ENCODE peak calls at places on chromosomes 4 and X, in four cellular contexts. L is activated T-helper 1 cell treated with Interleukin-2 at 50 U/mL for 16 hours; O is lower lobe of right lung; N is central memory CD8-positive, alpha-beta T cell. M is an unnamed sample.

GRCh38 chrX:115650916-115651315 is 89.9 kb downstream of the PLS3 start:
- DNase-seq in L (no peak), O (no peak), N (no peak), M (peak)

GRCh38 chr4:7565483-7565882 is 130.8 kb upstream of the PSAPL1 start:
- DNase-seq in L (no peak), O (no peak), N (no peak), M (no peak)

GRCh38 chr4:183404016-183404415 is 40.4 kb upstream of the CDKN2AIP start:
- DNase-seq in L (no peak), O (no peak), N (no peak), M (no peak)

GRCh38 chrX:8607326-8607725 is 124.6 kb downstream of the ANOS1 start:
- DNase-seq in L (no peak), O (no peak), N (no peak), M (no peak)

GRCh38 chr4:108937066-108937465 is 174.2 kb upstream of the ETNPPL start:
- DNase-seq in L (no peak), O (no peak), N (no peak), M (no peak)

GRCh38 chr4:90857081-90857820 is 730.1 kb downstream of the CCSER1 start:
- DNase-seq in L (no peak), O (no peak), N (no peak), M (no peak)

GRCh38 chr4:77148081-77148480 is 8.9 kb upstream of the CCNG2 start:
- DNase-seq in L (no peak), O (no peak), N (no peak), M (no peak)

GRCh38 chr4:153634737-153635353 is 49.2 kb upstream of the TLR2 start:
- DNase-seq in L (no peak), O (no peak), N (no peak), M (no peak)

GRCh38 chr4:140857111-140857510 is 100.9 kb upstream of the TBC1D9 start:
- DNase-seq in L (no peak), O (no peak), N (no peak), M (no peak)

GRCh38 chrX:134717698-134718328 is 59.5 kb upstream of the PLAC1 start:
- DNase-seq in L (no peak), O (no peak), N (no peak), M (no peak)

GRCh38 chr4:87179751-87180150 is 40.7 kb downstream of the KLHL8 start:
- DNase-seq in L (no peak), O (no peak), N (no peak), M (no peak)

GRCh38 chrX:94389044-94389443 is 715.0 kb downstream of the FAM133A start:
- DNase-seq in L (no peak), O (no peak), N (no peak), M (no peak)

GRCh38 chr4:84578540-84579409 is 4.2 kb upstream of the CDS1 start:
- DNase-seq in L (no peak), O (no peak), N (no peak), M (no peak)

GRCh38 chr4:174707277-174707676 is 121.8 kb downstream of the GLRA3 start:
- DNase-seq in L (no peak), O (no peak), N (no peak), M (no peak)

GRCh38 chr4:69858683-69859082 is 1.3 kb downstream of the SULT1E1 start:
- DNase-seq in L (no peak), O (no peak), N (no peak), M (no peak)

GRCh38 chrX:72349190-72349589 is 43.5 kb upstream of the CITED1 start:
- DNase-seq in L (no peak), O (no peak), N (no peak), M (no peak)

GRCh38 chr4:19987746-19988145 is 264.0 kb upstream of the SLIT2 start:
- DNase-seq in L (no peak), O (no peak), N (no peak), M (no peak)

GRCh38 chr4:36332023-36332781 is 50.8 kb downstream of the DTHD1 start:
- DNase-seq in L (no peak), O (no peak), N (no peak), M (no peak)

GRCh38 chrX:68724531-68725020 is 77.1 kb downstream of the STARD8 start:
- DNase-seq in L (no peak), O (no peak), N (no peak), M (no peak)

GRCh38 chrX:110146521-110146920 is 143.6 kb downstream of the TMEM164 start:
- DNase-seq in L (no peak), O (no peak), N (no peak), M (no peak)

GRCh38 chr4:77072195-77072753 is 3.5 kb downstream of the CCNI start:
- DNase-seq in L (no peak), O (no peak), N (no peak), M (no peak)

GRCh38 chr4:116796022-116796421 is 289.4 kb downstream of the TRAM1L1 start:
- DNase-seq in L (no peak), O (no peak), N (no peak), M (no peak)

GRCh38 chr4:41504167-41504566 is 33.8 kb upstream of the LIMCH1 start:
- DNase-seq in L (no peak), O (no peak), N (no peak), M (no peak)

GRCh38 chrX:45771114-45771513 is 570.4 kb upstream of the DIPK2B start:
- DNase-seq in L (no peak), O (no peak), N (no peak), M (no peak)

GRCh38 chr4:113502476-113502875 is 259.1 kb downstream of the CAMK2D start:
- DNase-seq in L (no peak), O (no peak), N (no peak), M (no peak)

GRCh38 chr4:8578717-8579116 is 1.5 kb upstream of the GPR78 start:
- DNase-seq in L (no peak), O (no peak), N (no peak), M (no peak)

GRCh38 chr4:19883841-19884240 is 367.9 kb upstream of the SLIT2 start:
- DNase-seq in L (no peak), O (no peak), N (no peak), M (no peak)

GRCh38 chr4:15106417-15106816 is 104.1 kb downstream of the CPEB2 start:
- DNase-seq in L (no peak), O (no peak), N (no peak), M (no peak)

M was measured in left ventricle myocardium superior.